ENCODE peak calls at places on chromosomes 16 and 17, in ten cellular contexts. T, O, Y, U, J, W, S, L, P and H are unnamed samples.

GRCh38 chr16:89860747-89861304 is 12.6 kb upstream of the TCF25 start:
- DNase-seq in T (peak; percentile 54), O (peak; percentile 70), Y (peak; percentile 91), U (peak; percentile 55), J (peak; percentile 51), W (peak; percentile 74), S (peak; percentile 69), L (peak; percentile 60), P (peak; percentile 28), H (peak; percentile 51)

GRCh38 chr17:44749076-44750020 is 9.4 kb upstream of the ADAM11 start:
- DNase-seq in T (no peak), O (no peak), Y (no peak), U (no peak), J (no peak), W (no peak), S (no peak), L (no peak), P (no peak), H (no peak)

GRCh38 chr17:75240394-75241142 is 20.8 kb downstream of the GGA3 start:
- DNase-seq in T (no peak), O (no peak), Y (peak; percentile 75), U (peak; percentile 40), J (peak; percentile 35), W (peak; percentile 19), S (peak; percentile 93), L (peak; percentile 41), P (peak; percentile 38), H (peak; percentile 65)

GRCh38 chr17:79420318-79421243 is 190.3 kb downstream of the RBFOX3 start:
- DNase-seq in T (no peak), O (no peak), Y (peak; percentile 77), U (peak; percentile 54), J (peak; percentile 26), W (no peak), S (peak; percentile 25), L (peak; percentile 30), P (peak; percentile 48), H (no peak)

GRCh38 chr16:47604306-47604705 is 143.2 kb downstream of the PHKB start:
- DNase-seq in T (no peak), O (no peak), Y (no peak), U (no peak), J (no peak), W (no peak), S (no peak), L (no peak), P (peak; percentile 5), H (no peak)

GRCh38 chr16:3266873-3267537 is 10.6 kb upstream of the MEFV start:
- DNase-seq in T (peak; percentile 12), O (no peak), Y (no peak), U (peak; percentile 72), J (peak; percentile 29), W (no peak), S (peak; percentile 33), L (no peak), P (peak; percentile 47), H (peak; percentile 71)

GRCh38 chr17:21463204-21463661 is 87.1 kb downstream of the KCNJ12 start:
- DNase-seq in T (no peak), O (no peak), Y (no peak), U (no peak), J (no peak), W (peak; percentile 15), S (no peak), L (no peak), P (no peak), H (no peak)

GRCh38 chr17:71412803-71413202 is 708.0 kb upstream of the SOX9 start:
- DNase-seq in T (no peak), O (no peak), Y (no peak), U (peak; percentile 85), J (peak; percentile 93), W (no peak), S (no peak), L (no peak), P (peak; percentile 95), H (peak; percentile 79)

GRCh38 chr16:50251375-50252081 is 14.8 kb upstream of the ADCY7 start:
- DNase-seq in T (no peak), O (no peak), Y (no peak), U (peak; percentile 85), J (no peak), W (no peak), S (no peak), L (no peak), P (peak; percentile 94), H (peak; percentile 60)

GRCh38 chr17:37789166-37789565 is 44.3 kb upstream of the HNF1B start:
- DNase-seq in T (peak; percentile 31), O (no peak), Y (no peak), U (no peak), J (no peak), W (no peak), S (no peak), L (no peak), P (no peak), H (no peak)

GRCh38 chr17:37062036-37062435 is 113.3 kb downstream of the AATF start:
- DNase-seq in T (no peak), O (no peak), Y (no peak), U (no peak), J (no peak), W (no peak), S (no peak), L (no peak), P (no peak), H (no peak)

GRCh38 chr16:1612320-1613111 is at the start of gene CRAMP1:
- DNase-seq in T (peak; percentile 19), O (no peak), Y (peak; percentile 68), U (peak; percentile 8), J (no peak), W (peak; percentile 23), S (peak; percentile 33), L (no peak), P (no peak), H (no peak)

GRCh38 chr16:12672986-12673385 is 130.7 kb downstream of the CPPED1 start:
- DNase-seq in T (no peak), O (no peak), Y (no peak), U (no peak), J (no peak), W (no peak), S (no peak), L (no peak), P (no peak), H (no peak)

GRCh38 chr17:5237541-5238016 is 2.9 kb upstream of the SCIMP start:
- DNase-seq in T (peak; percentile 59), O (peak; percentile 61), Y (peak; percentile 71), U (peak; percentile 69), J (peak; percentile 65), W (no peak), S (peak; percentile 88), L (no peak), P (peak; percentile 75), H (peak; percentile 45)

GRCh38 chr17:64343071-64343774 is 47.4 kb downstream of the PECAM1 start:
- DNase-seq in T (no peak), O (no peak), Y (no peak), U (no peak), J (no peak), W (no peak), S (no peak), L (no peak), P (no peak), H (no peak)

GRCh38 chr16:18803569-18804462 is 2.5 kb upstream of the ARL6IP1 start:
- DNase-seq in T (no peak), O (no peak), Y (no peak), U (peak; percentile 56), J (no peak), W (no peak), S (no peak), L (no peak), P (peak; percentile 61), H (peak; percentile 6)

GRCh38 chr16:75012380-75013081 is 13.7 kb downstream of the ZNRF1 start:
- DNase-seq in T (no peak), O (no peak), Y (no peak), U (no peak), J (no peak), W (no peak), S (no peak), L (no peak), P (peak; percentile 20), H (no peak)

GRCh38 chr16:16042076-16042475 is 92.7 kb downstream of the ABCC1 start:
- DNase-seq in T (no peak), O (peak; percentile 93), Y (no peak), U (peak; percentile 95), J (no peak), W (no peak), S (no peak), L (no peak), P (peak; percentile 70), H (peak; percentile 96)

GRCh38 chr17:76365256-76365903 is 11.7 kb upstream of the PRPSAP1 start:
- DNase-seq in T (no peak), O (no peak), Y (no peak), U (no peak), J (peak; percentile 57), W (no peak), S (peak; percentile 48), L (no peak), P (no peak), H (no peak)

GRCh38 chr17:78925662-78926555 is 722 bp upstream of the TIMP2 start:
- DNase-seq in T (no peak), O (peak; percentile 45), Y (no peak), U (peak; percentile 94), J (no peak), W (no peak), S (peak; percentile 24), L (no peak), P (peak; percentile 91), H (peak; percentile 86)

GRCh38 chr16:18003033-18003432 is 333.5 kb downstream of the NPIPA8 start:
- DNase-seq in T (no peak), O (no peak), Y (no peak), U (no peak), J (no peak), W (no peak), S (no peak), L (no peak), P (no peak), H (no peak)